ENCODE peak calls at places on chromosomes 13 and 19, in four cellular contexts. T is neural crest cell, O is GM10248, J is heart right ventricle. M is an unnamed sample.

GRCh38 chr19:54684537-54684936 is 21.8 kb downstream of the LILRB4 start:
- DNase-seq in T (no peak), O (no peak), J (no peak), M (peak; percentile 27)

GRCh38 chr13:100493418-100493817 is 95.2 kb downstream of the GGACT start:
- DNase-seq in T (no peak), O (no peak), J (no peak), M (no peak)

GRCh38 chr13:110615322-110616102 is at the start of gene NAXD:
- DNase-seq in T (peak; percentile 77), O (peak; percentile 97), J (peak; percentile 95), M (peak; percentile 80)

GRCh38 chr13:20442798-20443381 is 82.8 kb downstream of the CRYL1 start:
- DNase-seq in T (no peak), O (no peak), J (no peak), M (no peak)

GRCh38 chr13:32501058-32501457 is 37.5 kb downstream of the N4BP2L2 start:
- DNase-seq in T (no peak), O (no peak), J (no peak), M (no peak)

GRCh38 chr19:46542428-46543230 is 47.0 kb upstream of the PNMA8B start:
- DNase-seq in T (peak; percentile 89), O (peak; percentile 76), J (peak; percentile 82), M (peak; percentile 88)

GRCh38 chr13:35836476-35836875 is 294.7 kb downstream of the DCLK1 start:
- DNase-seq in T (no peak), O (no peak), J (no peak), M (no peak)

GRCh38 chr19:55685776-55686175 is 10.8 kb downstream of the EPN1 start:
- DNase-seq in T (no peak), O (no peak), J (no peak), M (no peak)

GRCh38 chr13:46385946-46386345 is 1.1 kb downstream of the RUBCNL start:
- DNase-seq in T (peak; percentile 13), O (no peak), J (no peak), M (peak; percentile 62)

GRCh38 chr19:35959040-35959967 is 23.1 kb downstream of the LRFN3 start:
- DNase-seq in T (no peak), O (peak; percentile 72), J (peak; percentile 49), M (no peak)

GRCh38 chr19:47447470-47448359 is 24.0 kb downstream of the SLC8A2 start:
- DNase-seq in T (peak; percentile 70), O (peak; percentile 59), J (peak; percentile 36), M (peak; percentile 67)

GRCh38 chr13:26867451-26868067 is 107.0 kb upstream of the GPR12 start:
- DNase-seq in T (peak; percentile 45), O (peak; percentile 23), J (no peak), M (peak; percentile 13)

GRCh38 chr19:21022996-21023395 is 2.5 kb downstream of the ZNF430 start:
- DNase-seq in T (no peak), O (peak; percentile 19), J (no peak), M (no peak)

GRCh38 chr13:31587696-31588266 is 151.5 kb upstream of the RXFP2 start:
- DNase-seq in T (no peak), O (no peak), J (no peak), M (no peak)

GRCh38 chr19:13098291-13099072 is 4.2 kb downstream of the LYL1 start:
- DNase-seq in T (no peak), O (no peak), J (peak; percentile 36), M (no peak)

GRCh38 chr19:53649746-53650593 is 18.2 kb downstream of the DPRX start:
- DNase-seq in T (no peak), O (no peak), J (no peak), M (no peak)

GRCh38 chr13:32376642-32377418 is 51.1 kb downstream of the N4BP2L1 start:
- DNase-seq in T (no peak), O (no peak), J (no peak), M (no peak)

GRCh38 chr13:92967923-92968322 is 258.7 kb upstream of the GPC6 start:
- DNase-seq in T (no peak), O (no peak), J (no peak), M (no peak)

GRCh38 chr19:49142866-49143335 is 12.3 kb downstream of the HRC start:
- DNase-seq in T (peak; percentile 90), O (peak; percentile 86), J (peak; percentile 90), M (peak; percentile 80)

GRCh38 chr13:67023088-67023893 is 206.8 kb downstream of the PCDH9 start:
- DNase-seq in T (no peak), O (no peak), J (no peak), M (peak; percentile 37)

GRCh38 chr19:50559636-50560035 is 8.6 kb downstream of the LRRC4B start:
- DNase-seq in T (no peak), O (no peak), J (no peak), M (no peak)
- TF ChIP-seq CTCF in T (no peak), O (no peak), J (no peak), M (no peak)

GRCh38 chr13:71477735-71478134 is 389.3 kb downstream of the DACH1 start:
- DNase-seq in T (no peak), O (peak; percentile 5), J (no peak), M (no peak)
- TF ChIP-seq CTCF in T (peak; percentile 66), O (no peak), J (no peak), M (peak; percentile 77)

GRCh38 chr19:43527860-43528622 is 1.0 kb upstream of the ETHE1 start:
- DNase-seq in T (no peak), O (no peak), J (no peak), M (no peak)
- TF ChIP-seq CTCF in T (no peak), O (no peak), J (no peak), M (no peak)

GRCh38 chr19:10004617-10005016 is 5.7 kb downstream of the COL5A3 start:
- DNase-seq in T (no peak), O (no peak), J (no peak), M (no peak)

GRCh38 chr19:10000171-10000826 is 10.0 kb downstream of the COL5A3 start:
- DNase-seq in T (peak; percentile 81), O (peak; percentile 86), J (peak; percentile 47), M (peak; percentile 66)

GRCh38 chr19:10003271-10003670 is 7.0 kb downstream of the COL5A3 start:
- DNase-seq in T (no peak), O (no peak), J (no peak), M (peak; percentile 31)

GRCh38 chr19:10005632-10006334 is 4.5 kb downstream of the COL5A3 start:
- DNase-seq in T (no peak), O (no peak), J (peak; percentile 26), M (no peak)

DNA sequence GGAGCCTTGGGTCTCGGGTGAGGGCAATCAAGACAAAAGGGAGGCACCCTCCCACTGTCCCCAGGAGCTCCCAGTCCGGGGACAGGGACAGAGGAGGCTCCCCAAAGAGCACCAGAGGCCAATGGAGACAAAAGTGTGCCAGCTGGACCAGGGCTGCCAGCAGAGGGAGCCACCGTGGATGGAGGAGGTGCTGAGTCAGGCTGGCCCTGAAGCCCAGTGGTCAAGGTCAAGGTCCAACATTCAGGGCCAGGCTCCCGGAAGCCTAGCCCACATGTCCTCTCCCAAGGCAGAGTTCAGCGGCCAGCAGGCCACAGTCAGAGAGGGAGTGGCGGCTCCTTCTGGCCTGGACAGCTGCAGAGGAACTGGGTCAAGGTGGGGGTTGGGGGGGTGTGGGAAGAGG is 8.4 kb downstream of the COL5A3 start:
- DNase-seq in T (peak; percentile 20), O (no peak), J (peak; percentile 71), M (no peak)
- TF ChIP-seq CTCF in T (peak; percentile 39), O (peak; percentile 33), J (no peak), M (peak; percentile 54)

DNA sequence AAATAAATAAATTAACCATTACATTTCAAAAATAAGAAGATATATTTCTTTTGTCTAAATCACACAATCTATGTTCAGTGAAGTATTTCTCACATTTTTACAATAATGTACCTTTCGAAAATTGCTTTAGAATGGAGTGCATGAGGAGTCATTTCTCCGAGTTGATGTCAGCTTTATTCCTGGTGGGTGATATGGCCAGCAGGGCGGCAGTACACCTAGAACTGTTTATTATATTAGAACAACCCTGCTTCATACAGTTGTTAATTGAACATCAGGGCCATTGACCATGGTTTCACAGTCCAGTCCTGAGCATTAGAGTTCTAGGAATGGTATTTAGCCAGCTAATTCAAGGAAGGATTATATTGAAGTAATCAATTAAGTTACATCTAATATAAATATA is 696.3 kb upstream of the SLC10A2 start:
- DNase-seq in T (no peak), O (no peak), J (no peak), M (no peak)
- TF ChIP-seq CTCF in T (peak; percentile 29), O (no peak), J (no peak), M (peak; percentile 40)

DNA sequence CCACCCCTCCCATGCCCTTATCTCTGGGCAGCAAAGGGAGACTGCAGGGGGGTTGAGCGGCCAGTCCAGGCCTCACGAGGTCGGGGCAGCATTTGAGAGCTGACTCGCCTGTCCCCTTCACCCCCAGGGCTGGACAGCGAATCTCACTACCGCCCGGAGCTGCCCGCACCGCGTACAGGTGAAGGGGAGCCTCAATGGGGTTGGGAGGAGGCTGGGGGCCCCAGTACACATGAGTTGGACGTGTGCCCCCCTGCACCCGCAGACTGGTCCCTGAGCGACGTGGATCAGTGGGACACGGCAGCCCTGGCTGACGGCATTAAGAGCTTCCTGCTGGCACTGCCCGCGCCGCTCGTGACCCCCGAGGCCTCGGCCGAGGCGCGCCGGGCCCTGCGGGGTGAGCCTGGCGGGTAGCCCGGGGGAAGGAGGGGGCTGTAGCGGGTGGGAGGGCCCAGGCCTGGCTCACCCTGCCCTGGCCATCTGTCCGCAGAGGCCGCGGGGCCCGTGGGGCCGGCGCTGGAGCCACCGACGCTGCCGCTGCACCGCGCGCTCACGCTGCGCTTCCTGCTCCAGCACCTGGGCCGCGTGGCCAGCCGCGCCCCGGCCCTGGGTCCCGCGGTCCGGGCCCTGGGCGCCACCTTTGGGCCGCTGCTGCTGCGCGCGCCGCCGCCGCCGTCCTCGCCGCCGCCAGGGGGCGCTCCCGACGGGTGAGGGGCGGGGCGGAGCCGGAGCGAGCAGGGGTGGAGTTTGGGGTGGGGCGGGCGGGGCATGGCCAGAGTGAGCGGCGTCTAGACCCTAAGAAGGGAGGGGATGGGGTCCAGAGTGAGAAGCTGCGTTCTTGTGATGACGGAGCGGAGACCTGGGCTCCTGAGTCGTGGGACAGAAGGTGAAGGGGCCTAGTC is 8.1 kb downstream of the PIK3R2 start:
- DNase-seq in T (peak; percentile 76), O (peak; percentile 94), J (peak; percentile 84), M (peak; percentile 88)
- TF ChIP-seq CTCF in T (peak; percentile 75), O (peak; percentile 100), J (peak; percentile 86), M (peak; percentile 41)

M was measured in OCI-LY7.